ENCODE peak calls at places on chromosome 9, in eight cellular contexts. E is kidney glomerular epithelial cell, J is HTR-8/SVneo, Z is HEK293T, A is adipocyte, T is hypothalamus, U is fibroblast of lung, D is COR-L47. B is an unnamed sample.

GRCh38 chr9:2570615-2571479 is 50.7 kb upstream of the VLDLR start:
- DNase-seq in Z (peak), A (peak), J (peak), D (peak), T (no peak), E (peak), U (peak), B (no peak)

GRCh38 chr9:37784640-37785483 is at the start of gene EXOSC3:
- DNase-seq in A (peak), E (peak), U (peak), J (peak), Z (peak), T (peak), D (peak), B (peak)

GRCh38 chr9:93083592-93084470 is 12.2 kb upstream of the CARD19 start:
- DNase-seq in U (no peak), D (no peak), Z (no peak), J (no peak), E (no peak), A (no peak), T (no peak), B (no peak)

GRCh38 chr9:33007755-33008154 is 6.3 kb upstream of the APTX start:
- DNase-seq in A (no peak), E (no peak), T (no peak), U (no peak), Z (no peak), J (no peak), D (no peak), B (no peak)

GRCh38 chr9:110370316-110370715 is 32.7 kb upstream of the TXNDC8 start:
- DNase-seq in A (peak), E (peak), T (no peak), D (no peak), U (peak), J (peak), Z (no peak), B (no peak)

GRCh38 chr9:89605181-89606048 is 603 bp downstream of the GADD45G start:
- DNase-seq in J (no peak), T (peak), D (peak), E (no peak), Z (peak), A (peak), U (peak), B (peak)

GRCh38 chr9:93291536-93292287 is 107.8 kb downstream of the WNK2 start:
- DNase-seq in D (no peak), T (no peak), Z (no peak), U (no peak), A (no peak), J (no peak), E (no peak), B (no peak)

GRCh38 chr9:17862081-17862480 is 283.2 kb downstream of the SH3GL2 start:
- DNase-seq in T (no peak), Z (no peak), J (no peak), E (no peak), A (no peak), U (no peak), D (no peak), B (no peak)

GRCh38 chr9:76216161-76216649 is 178.0 kb downstream of the RFK start:
- DNase-seq in T (no peak), E (peak), D (no peak), U (peak), Z (no peak), J (peak), A (peak), B (no peak)

GRCh38 chr9:114852050-114852594 is 46.3 kb upstream of the TNFSF15 start:
- DNase-seq in E (no peak), U (peak), J (no peak), T (no peak), D (no peak), Z (no peak), A (peak), B (no peak)

GRCh38 chr9:93434056-93434455 is 17.4 kb upstream of the FAM120A start:
- DNase-seq in D (no peak), T (no peak), U (no peak), E (no peak), J (no peak), Z (no peak), A (no peak), B (no peak)

GRCh38 chr9:5879419-5880181 is 11.1 kb upstream of the MLANA start:
- DNase-seq in T (no peak), Z (no peak), A (peak), E (peak), D (no peak), U (peak), J (peak), B (no peak)

GRCh38 chr9:69307446-69308216 is 17.4 kb upstream of the ENTREP1 start:
- DNase-seq in U (peak), A (peak), Z (no peak), E (peak), D (no peak), T (no peak), J (no peak), B (no peak)

GRCh38 chr9:79672891-79673290 is 101.1 kb downstream of the TLE4 start:
- DNase-seq in T (no peak), U (no peak), D (no peak), A (no peak), Z (no peak), E (no peak), J (no peak), B (no peak)

GRCh38 chr9:7983361-7983974 is 183.9 kb upstream of the DMAC1 start:
- DNase-seq in Z (no peak), U (no peak), A (no peak), D (peak), E (no peak), J (no peak), T (no peak), B (no peak)

GRCh38 chr9:114319147-114319546 is 3.8 kb upstream of the ORM1 start:
- DNase-seq in T (no peak), U (no peak), A (no peak), J (no peak), E (no peak), Z (no peak), D (no peak), B (no peak)

GRCh38 chr9:128946945-128947422 is 419 bp downstream of the DOLK start:
- DNase-seq in E (peak), A (peak), J (no peak), Z (peak), T (no peak), U (peak), D (no peak), B (peak)

GRCh38 chr9:36113999-36114398 is 22.5 kb upstream of the GLIPR2 start:
- DNase-seq in E (no peak), J (no peak), D (no peak), A (no peak), U (no peak), T (no peak), Z (no peak), B (no peak)

GRCh38 chr9:122991370-122991830 is 42.1 kb upstream of the GPR21 start:
- DNase-seq in E (peak), U (peak), D (peak), Z (peak), T (no peak), A (peak), J (peak), B (peak)

GRCh38 chr9:34010979-34011378 is 37.7 kb downstream of the UBAP2 start:
- DNase-seq in J (no peak), Z (no peak), T (no peak), D (peak), A (peak), U (peak), E (no peak), B (peak)

GRCh38 chr9:120698766-120699165 is 15.5 kb downstream of the MEGF9 start:
- DNase-seq in E (no peak), U (no peak), D (peak), T (no peak), J (no peak), A (peak), Z (no peak), B (no peak)

GRCh38 chr9:17970285-17970684 is 391.4 kb downstream of the SH3GL2 start:
- DNase-seq in Z (no peak), E (no peak), T (no peak), U (no peak), A (no peak), D (no peak), J (no peak), B (no peak)

GRCh38 chr9:133927041-133927440 is 65.1 kb downstream of the VAV2 start:
- DNase-seq in A (no peak), J (no peak), T (no peak), E (no peak), D (no peak), Z (no peak), U (no peak), B (no peak)

GRCh38 chr9:92234503-92234902 is 59.0 kb downstream of the IARS1 start:
- DNase-seq in U (no peak), Z (no peak), A (no peak), E (no peak), T (no peak), D (no peak), J (no peak), B (no peak)

GRCh38 chr9:93183663-93184438 is at the start of gene WNK2:
- DNase-seq in D (peak), T (peak), E (no peak), U (no peak), Z (peak), J (peak), A (no peak), B (peak)

GRCh38 chr9:112072721-112073553 is 102.2 kb downstream of the SUSD1 start:
- DNase-seq in J (no peak), A (peak), D (no peak), Z (no peak), T (no peak), U (peak), E (peak), B (no peak)

GRCh38 chr9:120914410-120914809 is 12.2 kb downstream of the TRAF1 start:
- DNase-seq in A (no peak), T (peak), D (no peak), J (no peak), U (no peak), E (peak), Z (no peak), B (no peak)

GRCh38 chr9:109033941-109034700 is 20.8 kb upstream of the CTNNAL1 start:
- DNase-seq in U (peak), T (no peak), E (peak), D (no peak), Z (no peak), A (peak), J (no peak), B (no peak)

GRCh38 chr9:122350577-122351355 is 20.1 kb upstream of the PTGS1 start:
- DNase-seq in D (peak), A (peak), E (peak), U (peak), J (peak), T (peak), Z (peak), B (peak)

GRCh38 chr9:69546265-69546664 is 125.9 kb downstream of the APBA1 start:
- DNase-seq in A (no peak), D (peak), E (peak), J (no peak), U (peak), T (no peak), Z (peak), B (no peak)

GRCh38 chr9:37407468-37407867 is 15.0 kb upstream of the GRHPR start:
- DNase-seq in E (no peak), Z (no peak), U (no peak), J (no peak), T (no peak), A (peak), D (no peak), B (no peak)

GRCh38 chr9:70696694-70697335 is 282.4 kb upstream of the KLF9 start:
- DNase-seq in J (no peak), Z (no peak), A (no peak), T (no peak), U (no peak), E (no peak), D (no peak), B (no peak)

GRCh38 chr9:128062856-128063831 is 4.0 kb downstream of the NAIF1 start:
- DNase-seq in U (no peak), Z (no peak), A (no peak), T (no peak), J (no peak), E (no peak), D (no peak), B (no peak)

B was measured in germinal center.